ENCODE peak calls at places on chromosomes 13 and 19, in ten cellular contexts. E, Y, B, A, X, W, L, G, N and I are unnamed samples.

GRCh38 chr13:98556968-98557591 is 19.8 kb downstream of the STK24 start:
- DNase-seq in E (no peak), Y (no peak), B (peak; percentile 31), A (no peak), X (no peak), W (no peak), L (no peak), G (no peak), N (peak; percentile 64), I (no peak)

GRCh38 chr19:10288662-10289166 is 1.0 kb upstream of the ICAM5 start:
- DNase-seq in E (no peak), Y (peak; percentile 54), B (peak; percentile 45), A (no peak), X (no peak), W (peak; percentile 94), L (no peak), G (peak; percentile 46), N (peak; percentile 36), I (no peak)

GRCh38 chr13:113470073-113470472 is 16.8 kb upstream of the ADPRHL1 start:
- DNase-seq in E (no peak), Y (no peak), B (no peak), A (no peak), X (no peak), W (no peak), L (no peak), G (no peak), N (no peak), I (no peak)

GRCh38 chr19:17294051-17294891 is 9.0 kb downstream of the ABHD8 start:
- DNase-seq in E (no peak), Y (peak; percentile 56), B (peak; percentile 56), A (peak; percentile 91), X (no peak), W (peak; percentile 80), L (no peak), G (no peak), N (peak; percentile 50), I (no peak)

GRCh38 chr19:40461669-40462221 is 3.8 kb downstream of the BLVRB start:
- DNase-seq in E (no peak), Y (no peak), B (no peak), A (no peak), X (no peak), W (no peak), L (no peak), G (no peak), N (no peak), I (no peak)

GRCh38 chr13:99311137-99311536 is 3.9 kb upstream of the GPR183 start:
- DNase-seq in E (no peak), Y (no peak), B (no peak), A (no peak), X (no peak), W (no peak), L (no peak), G (no peak), N (peak; percentile 39), I (no peak)

GRCh38 chr13:36344886-36345437 is 1.2 kb downstream of the SPART start:
- DNase-seq in E (no peak), Y (peak; percentile 10), B (peak; percentile 7), A (no peak), X (no peak), W (peak; percentile 21), L (no peak), G (no peak), N (no peak), I (no peak)

GRCh38 chr13:110716235-110716505 is 2.7 kb downstream of the ING1 start:
- DNase-seq in E (no peak), Y (no peak), B (no peak), A (no peak), X (no peak), W (no peak), L (peak; percentile 48), G (no peak), N (no peak), I (no peak)

GRCh38 chr13:80751854-80752253 is 410.9 kb upstream of the SPRY2 start:
- DNase-seq in E (no peak), Y (no peak), B (no peak), A (no peak), X (no peak), W (no peak), L (no peak), G (no peak), N (no peak), I (no peak)

GRCh38 chr19:18507021-18507726 is 14.7 kb downstream of the ELL start:
- DNase-seq in E (no peak), Y (no peak), B (peak; percentile 20), A (no peak), X (no peak), W (no peak), L (no peak), G (no peak), N (peak; percentile 16), I (no peak)

GRCh38 chr13:73717632-73718031 is 416.6 kb downstream of the KLF12 start:
- DNase-seq in E (no peak), Y (no peak), B (peak; percentile 42), A (no peak), X (no peak), W (no peak), L (peak; percentile 39), G (no peak), N (peak; percentile 16), I (peak; percentile 46)

GRCh38 chr19:35295792-35296462 is 4.0 kb downstream of the MAG start:
- DNase-seq in E (no peak), Y (peak; percentile 57), B (peak; percentile 24), A (no peak), X (no peak), W (no peak), L (no peak), G (peak; percentile 45), N (peak; percentile 37), I (no peak)

GRCh38 chr13:79775830-79776229 is 294.9 kb downstream of the NDFIP2 start:
- DNase-seq in E (peak; percentile 50), Y (no peak), B (no peak), A (peak; percentile 68), X (peak; percentile 65), W (peak; percentile 30), L (peak; percentile 88), G (peak; percentile 8), N (no peak), I (peak; percentile 63)

GRCh38 chr13:49543656-49544055 is 41.7 kb downstream of the RCBTB1 start:
- DNase-seq in E (no peak), Y (no peak), B (no peak), A (no peak), X (no peak), W (no peak), L (no peak), G (no peak), N (no peak), I (no peak)

GRCh38 chr19:50893047-50893737 is 18.0 kb downstream of the KLK4 start:
- DNase-seq in E (no peak), Y (no peak), B (no peak), A (no peak), X (no peak), W (no peak), L (no peak), G (no peak), N (no peak), I (no peak)

GRCh38 chr13:28040977-28041376 is 52.5 kb upstream of the URAD start:
- DNase-seq in E (no peak), Y (no peak), B (no peak), A (no peak), X (no peak), W (no peak), L (no peak), G (no peak), N (no peak), I (no peak)

GRCh38 chr19:40286235-40286530 is 1.0 kb upstream of the AKT2 start:
- DNase-seq in E (no peak), Y (no peak), B (no peak), A (no peak), X (no peak), W (no peak), L (no peak), G (no peak), N (no peak), I (no peak)

GRCh38 chr19:40229484-40229883 is 3.0 kb upstream of the CCNP start:
- DNase-seq in E (no peak), Y (no peak), B (peak; percentile 37), A (no peak), X (peak; percentile 23), W (no peak), L (no peak), G (no peak), N (peak; percentile 16), I (no peak)

GRCh38 chr19:29588095-29588494 is 18.0 kb upstream of the POP4 start:
- DNase-seq in E (no peak), Y (no peak), B (no peak), A (no peak), X (no peak), W (no peak), L (no peak), G (no peak), N (no peak), I (no peak)

GRCh38 chr13:95535243-95535642 is 17.3 kb upstream of the CLDN10 start:
- DNase-seq in E (no peak), Y (no peak), B (peak; percentile 4), A (no peak), X (peak; percentile 79), W (peak; percentile 83), L (peak; percentile 63), G (peak; percentile 18), N (no peak), I (peak; percentile 58)

GRCh38 chr13:64723735-64724134 is 2506.4 kb downstream of the PCDH9 start:
- DNase-seq in E (no peak), Y (no peak), B (no peak), A (peak; percentile 43), X (peak; percentile 6), W (peak; percentile 75), L (peak; percentile 61), G (no peak), N (no peak), I (peak; percentile 72)

GRCh38 chr19:50878851-50879250 is 5.6 kb downstream of the KLK2 start:
- DNase-seq in E (no peak), Y (no peak), B (no peak), A (no peak), X (no peak), W (no peak), L (no peak), G (no peak), N (no peak), I (no peak)

GRCh38 chr19:44304659-44305193 is at the start of gene ZNF235:
- DNase-seq in E (peak; percentile 87), Y (peak; percentile 77), B (peak; percentile 82), A (peak; percentile 87), X (peak; percentile 99), W (peak; percentile 95), L (peak; percentile 98), G (peak; percentile 85), N (peak; percentile 67), I (peak; percentile 98)

GRCh38 chr13:112897603-112897955 is 71.4 kb upstream of the MCF2L start:
- DNase-seq in E (no peak), Y (no peak), B (no peak), A (no peak), X (no peak), W (no peak), L (no peak), G (no peak), N (no peak), I (no peak)

GRCh38 chr13:99265823-99266426 is 7.7 kb upstream of the GPR18 start:
- DNase-seq in E (no peak), Y (no peak), B (no peak), A (peak; percentile 45), X (peak; percentile 31), W (peak; percentile 53), L (peak; percentile 72), G (no peak), N (no peak), I (peak; percentile 49)

GRCh38 chr19:57096640-57097361 is 23.0 kb upstream of the USP29 start:
- DNase-seq in E (no peak), Y (no peak), B (no peak), A (no peak), X (no peak), W (no peak), L (no peak), G (no peak), N (no peak), I (no peak)

GRCh38 chr19:38861368-38861767 is 11.6 kb upstream of the HNRNPL start:
- DNase-seq in E (no peak), Y (no peak), B (no peak), A (no peak), X (no peak), W (no peak), L (no peak), G (no peak), N (no peak), I (no peak)

GRCh38 chr19:21084343-21084742 is 2.3 kb downstream of the ZNF714 start:
- DNase-seq in E (no peak), Y (peak; percentile 45), B (peak; percentile 6), A (no peak), X (no peak), W (peak; percentile 4), L (peak; percentile 16), G (no peak), N (no peak), I (no peak)